ENCODE peak calls at places on chromosomes 12 and 14, in six cellular contexts. Y is left ventricle myocardium inferior, B is heart left ventricle, G is tibial artery, T is stomach, U is choroid plexus epithelial cell. J is an unnamed sample.

GRCh38 chr12:12008931-12009611 is 61.7 kb upstream of the BCL2L14 start:
- DNase-seq in G (no peak), T (no peak), B (no peak), Y (no peak), U (peak), J (peak)

GRCh38 chr14:106094654-106095189 is 568.3 kb downstream of the TMEM121 start:
- DNase-seq in T (peak), B (no peak), G (no peak), Y (no peak), U (no peak), J (no peak)

GRCh38 chr14:71103662-71104484 is 196.6 kb downstream of the PCNX1 start:
- DNase-seq in G (no peak), Y (no peak), U (peak), T (no peak), B (no peak), J (peak)

GRCh38 chr14:99143793-99144192 is 128.2 kb downstream of the BCL11B start:
- DNase-seq in T (no peak), G (peak), Y (no peak), B (no peak), U (no peak), J (no peak)

GRCh38 chr12:117970334-117970733 is 1.5 kb upstream of the KSR2 start:
- DNase-seq in G (no peak), U (no peak), B (no peak), Y (no peak), T (no peak), J (no peak)

GRCh38 chr12:40292788-40293429 is 68.1 kb downstream of the LRRK2 start:
- DNase-seq in B (no peak), T (no peak), U (no peak), Y (no peak), G (no peak), J (no peak)

GRCh38 chr12:123367511-123367910 is 2.9 kb upstream of the SBNO1 start:
- DNase-seq in T (no peak), G (no peak), B (no peak), U (no peak), Y (no peak), J (no peak)

GRCh38 chr12:76685246-76685678 is 78.7 kb upstream of the ZDHHC17 start:
- DNase-seq in G (no peak), Y (peak), U (peak), T (no peak), B (peak), J (peak)

GRCh38 chr12:81520064-81520945 is 238.8 kb downstream of the PPFIA2 start:
- DNase-seq in U (peak), Y (no peak), G (no peak), B (no peak), T (no peak), J (no peak)

GRCh38 chr14:99188721-99189120 is 83.3 kb downstream of the BCL11B start:
- DNase-seq in G (no peak), U (no peak), T (no peak), Y (no peak), B (no peak), J (no peak)

GRCh38 chr14:91241848-91242247 is 2.7 kb downstream of the GPR68 start:
- DNase-seq in G (no peak), T (no peak), U (no peak), Y (no peak), B (no peak), J (no peak)

GRCh38 chr12:68042212-68042699 is 53.0 kb downstream of the IFNG-AS1 start:
- DNase-seq in Y (no peak), T (no peak), U (peak), B (no peak), G (no peak), J (peak)

GRCh38 chr14:37580146-37580545 is 14.9 kb downstream of the FOXA1 start:
- DNase-seq in T (no peak), Y (no peak), G (no peak), U (no peak), B (no peak), J (no peak)

GRCh38 chr14:57502581-57503254 is 9.1 kb upstream of the CCDC198 start:
- DNase-seq in G (no peak), Y (peak), T (no peak), B (peak), U (peak), J (peak)

GRCh38 chr14:32166924-32167323 is 34.9 kb upstream of the RNU6-7 start:
- DNase-seq in T (no peak), B (no peak), U (no peak), G (no peak), Y (no peak), J (no peak)

GRCh38 chr14:44291516-44291915 is 215.6 kb downstream of the FSCB start:
- DNase-seq in G (no peak), U (no peak), T (no peak), B (no peak), Y (no peak), J (no peak)

GRCh38 chr14:90060965-90061848 is 587 bp upstream of the KCNK13 start:
- DNase-seq in Y (no peak), G (no peak), U (no peak), B (no peak), T (no peak), J (no peak)

GRCh38 chr14:79781882-79782281 is 429.4 kb downstream of the DIO2 start:
- DNase-seq in B (no peak), U (peak), T (no peak), G (no peak), Y (no peak), J (peak)

GRCh38 chr14:93655078-93655750 is 133.1 kb downstream of the PRIMA1 start:
- DNase-seq in U (peak), T (no peak), B (no peak), G (no peak), Y (no peak), J (peak)

GRCh38 chr12:10151621-10152020 is 20.3 kb downstream of the OLR1 start:
- DNase-seq in U (no peak), B (no peak), T (no peak), Y (no peak), G (no peak), J (no peak)

GRCh38 chr14:51006781-51007211 is 62.5 kb upstream of the PYGL start:
- DNase-seq in U (no peak), Y (no peak), T (no peak), G (peak), B (no peak), J (peak)

GRCh38 chr12:70627677-70628076 is 9.6 kb downstream of the PTPRB start:
- DNase-seq in U (no peak), G (no peak), T (no peak), Y (no peak), B (no peak), J (no peak)
- H3K4me3 ChIP-seq in U (no peak), G (no peak), T (no peak), Y (peak), B (peak), J (peak)

GRCh38 chr12:44816446-44817017 is 59.6 kb downstream of the NELL2 start:
- DNase-seq in T (no peak), Y (no peak), U (no peak), B (no peak), G (no peak), J (no peak)

GRCh38 chr12:44817687-44818086 is 58.4 kb downstream of the NELL2 start:
- DNase-seq in B (no peak), Y (no peak), T (no peak), U (no peak), G (no peak), J (no peak)

GRCh38 chr12:44812062-44812461 is 64.1 kb downstream of the NELL2 start:
- DNase-seq in T (no peak), U (no peak), B (no peak), G (no peak), Y (no peak), J (no peak)
- TF ChIP-seq CTCF in T (no peak), U (no peak), B (no peak), G (no peak), Y (no peak), J (no peak)

DNA sequence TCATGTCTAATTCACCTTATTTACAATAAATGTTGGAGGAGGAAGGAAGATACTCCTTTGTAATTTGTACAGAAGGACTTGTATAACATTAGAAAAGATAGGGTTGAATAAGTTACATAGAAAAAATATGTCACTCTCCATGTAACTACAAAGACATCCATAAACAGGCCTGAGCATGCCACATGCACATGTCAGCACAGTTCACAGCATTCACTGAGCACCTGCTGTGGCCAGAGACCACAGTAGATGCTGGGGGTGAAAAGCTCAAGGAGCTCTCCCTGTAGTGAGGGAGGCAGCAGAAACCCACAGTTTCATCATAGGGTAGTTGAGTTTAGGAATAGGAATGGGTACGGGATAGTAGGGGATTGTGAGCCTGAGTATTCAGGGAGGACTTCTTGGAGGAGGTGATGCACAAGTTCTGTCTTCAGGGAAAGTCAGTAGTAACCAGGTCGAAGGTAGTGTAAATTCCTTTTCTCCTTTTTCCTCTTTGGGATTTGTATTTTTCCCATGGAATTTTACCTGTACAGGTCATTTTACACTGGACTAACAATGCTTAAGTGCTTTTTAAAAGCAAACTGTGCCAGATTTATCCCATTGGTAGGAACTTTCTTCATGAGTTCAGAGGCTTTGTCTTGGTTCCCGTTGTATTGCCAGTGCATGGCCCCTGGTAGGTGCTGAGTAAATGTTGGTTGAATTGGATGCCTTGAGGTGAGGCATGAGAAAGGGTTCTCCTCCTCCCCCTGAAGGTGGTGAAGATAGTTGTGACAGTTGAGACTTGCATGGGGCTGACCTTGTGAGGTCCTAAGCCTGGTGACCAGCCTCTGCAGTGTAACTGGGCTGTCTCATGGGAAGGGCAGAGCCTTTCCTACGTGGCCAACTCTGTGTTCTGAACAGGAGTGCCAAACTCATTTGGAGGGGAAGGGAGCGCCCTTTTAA is 20.2 kb downstream of the PRKCH start:
- DNase-seq in G (no peak), Y (no peak), B (no peak), T (no peak), U (no peak), J (no peak)
- H3K4me3 ChIP-seq in G (no peak), Y (no peak), B (no peak), T (no peak), U (no peak), J (no peak)

DNA sequence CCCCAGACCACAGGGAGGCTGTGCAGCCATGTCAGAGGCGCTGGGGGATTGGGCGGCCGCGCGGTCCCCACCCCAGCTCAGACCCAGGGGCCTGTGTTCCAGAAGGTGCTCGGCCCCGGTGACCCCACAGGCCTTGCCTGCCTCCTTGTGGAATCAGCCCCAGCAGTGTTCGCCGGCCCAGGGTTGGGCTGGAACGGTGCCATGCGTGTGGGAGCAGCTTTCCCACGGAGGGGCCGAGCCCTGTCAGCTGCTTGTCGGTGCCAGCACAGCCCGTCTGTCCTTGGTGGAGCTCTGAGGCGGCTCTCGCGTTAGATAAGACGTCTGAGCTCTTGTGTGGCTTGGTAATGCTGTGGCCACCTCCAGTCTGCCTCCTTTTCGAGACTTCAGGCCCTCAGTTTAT is 8.5 kb downstream of the ZFYVE21 start:
- DNase-seq in U (peak), Y (peak), T (peak), G (peak), B (peak), J (peak)
- TF ChIP-seq CTCF in U (no peak), Y (peak), T (no peak), G (peak), B (no peak), J (peak)

J was measured in fibroblast of pulmonary artery.